ENCODE peak calls at places on chromosomes 6 and 20, in eight cellular contexts. R is tibial nerve; D is WERI-Rb-1; G is A549; N is CD4-positive, alpha-beta T cell; Y is transverse colon; A is prostate gland; P is uterus. L is an unnamed sample.

GRCh38 chr20:13613917-13614316 is 24.8 kb downstream of the TASP1 start:
- DNase-seq in P (no peak), R (no peak), D (no peak), A (no peak), N (no peak), G (no peak), Y (no peak), L (no peak)

GRCh38 chr6:52725133-52725529 is 38.1 kb downstream of the GSTA2 start:
- DNase-seq in Y (peak), P (no peak), R (no peak), A (peak), G (no peak), N (no peak), D (no peak), L (no peak)

GRCh38 chr20:10731190-10731955 is 57.6 kb upstream of the JAG1 start:
- DNase-seq in A (no peak), R (no peak), D (no peak), G (no peak), P (no peak), N (no peak), Y (no peak), L (no peak)

GRCh38 chr6:147371325-147371724 is 137.2 kb upstream of the SAMD5 start:
- DNase-seq in D (no peak), G (no peak), A (no peak), Y (no peak), P (no peak), R (no peak), N (no peak), L (no peak)

GRCh38 chr6:44269921-44270525 is at the start of gene TMEM151B:
- DNase-seq in R (no peak), A (no peak), N (no peak), P (no peak), D (peak), Y (no peak), G (no peak), L (no peak)

GRCh38 chr6:129607581-129608186 is 102.3 kb downstream of the ARHGAP18 start:
- DNase-seq in P (no peak), G (no peak), N (no peak), D (no peak), Y (no peak), R (no peak), A (no peak), L (no peak)

GRCh38 chr6:162443101-162443500 is 284.5 kb downstream of the PRKN start:
- DNase-seq in P (no peak), G (no peak), A (no peak), Y (no peak), R (no peak), D (no peak), N (no peak), L (no peak)

GRCh38 chr20:37071481-37071911 is 24.3 kb downstream of the RBL1 start:
- DNase-seq in D (no peak), Y (no peak), G (no peak), R (no peak), A (no peak), N (no peak), P (no peak), L (no peak)

GRCh38 chr6:142478117-142478516 is 176.3 kb downstream of the ADGRG6 start:
- DNase-seq in N (no peak), P (no peak), G (no peak), D (peak), R (no peak), A (no peak), Y (no peak), L (no peak)

GRCh38 chr20:44967207-44967807 is 995 bp downstream of the STK4 start:
- DNase-seq in G (no peak), D (no peak), Y (peak), R (no peak), P (no peak), A (no peak), N (no peak), L (no peak)

GRCh38 chr6:150684715-150685459 is 85.2 kb downstream of the PLEKHG1 start:
- DNase-seq in P (no peak), A (no peak), N (no peak), R (no peak), Y (peak), D (no peak), G (no peak), L (no peak)

GRCh38 chr6:158408552-158409130 is 96.4 kb downstream of the TULP4 start:
- DNase-seq in N (no peak), Y (no peak), R (peak), D (no peak), A (no peak), P (peak), G (no peak), L (no peak)

GRCh38 chr6:47438481-47439347 is 38.9 kb upstream of the CD2AP start:
- DNase-seq in A (no peak), N (no peak), Y (no peak), R (peak), G (no peak), P (no peak), D (no peak), L (no peak)

GRCh38 chr20:32354592-32355416 is 3.3 kb upstream of the ASXL1 start:
- DNase-seq in G (peak), N (no peak), D (no peak), Y (no peak), A (no peak), R (no peak), P (no peak), L (no peak)

GRCh38 chr6:158642805-158643489 is 1.6 kb downstream of the DYNLT1 start:
- DNase-seq in N (no peak), A (no peak), P (no peak), Y (no peak), G (no peak), D (no peak), R (no peak), L (no peak)

GRCh38 chr20:60306105-60306504 is 347.9 kb downstream of the CDH26 start:
- DNase-seq in G (no peak), Y (no peak), D (no peak), A (no peak), N (no peak), P (no peak), R (no peak), L (no peak)

GRCh38 chr6:41231246-41231645 is 3.1 kb downstream of the TREML4 start:
- DNase-seq in Y (no peak), P (no peak), A (no peak), R (no peak), D (no peak), G (no peak), N (no peak), L (no peak)

DNA sequence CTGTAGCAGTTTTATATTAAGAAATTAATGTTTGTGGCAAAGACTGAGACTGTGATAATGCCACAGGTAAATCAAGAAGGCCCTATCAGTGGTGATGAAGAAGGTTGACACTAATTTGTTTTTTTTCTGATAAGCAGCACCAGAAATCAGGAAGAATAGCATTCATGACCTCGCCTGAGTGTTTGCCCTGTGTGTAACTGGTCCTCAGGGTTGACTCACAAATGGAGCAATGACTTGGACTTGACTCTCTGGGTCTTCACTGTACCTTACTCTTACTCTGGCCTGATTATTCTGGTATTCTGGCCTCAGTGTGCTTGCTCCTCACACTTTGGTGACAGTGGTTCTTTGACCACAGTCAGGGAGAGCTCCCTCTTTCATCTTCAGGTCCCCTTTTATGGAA is 243.9 kb downstream of the HAO1 start:
- DNase-seq in D (no peak), P (no peak), R (no peak), N (no peak), G (no peak), A (no peak), Y (no peak), L (no peak)
- H3K27ac ChIP-seq in D (no peak), P (no peak), R (no peak), N (no peak), G (no peak), A (no peak), Y (no peak), L (no peak)

GRCh38 chr6:113858605-113859348 is 1.6 kb downstream of the MARCKS start:
- DNase-seq in G (peak), A (peak), P (peak), D (peak), N (peak), R (peak), Y (peak), L (no peak)

GRCh38 chr6:113858067-113858604 is 991 bp downstream of the MARCKS start:
- DNase-seq in A (peak), R (peak), Y (peak), P (peak), G (peak), N (no peak), D (peak), L (no peak)

GRCh38 chr6:113857565-113858066 is 471 bp downstream of the MARCKS start:
- DNase-seq in N (no peak), Y (peak), G (peak), P (peak), A (no peak), D (peak), R (peak), L (no peak)

GRCh38 chr6:113860165-113860955 is 3.2 kb downstream of the MARCKS start:
- DNase-seq in A (peak), Y (peak), D (peak), R (peak), P (peak), N (no peak), G (no peak), L (no peak)

DNA sequence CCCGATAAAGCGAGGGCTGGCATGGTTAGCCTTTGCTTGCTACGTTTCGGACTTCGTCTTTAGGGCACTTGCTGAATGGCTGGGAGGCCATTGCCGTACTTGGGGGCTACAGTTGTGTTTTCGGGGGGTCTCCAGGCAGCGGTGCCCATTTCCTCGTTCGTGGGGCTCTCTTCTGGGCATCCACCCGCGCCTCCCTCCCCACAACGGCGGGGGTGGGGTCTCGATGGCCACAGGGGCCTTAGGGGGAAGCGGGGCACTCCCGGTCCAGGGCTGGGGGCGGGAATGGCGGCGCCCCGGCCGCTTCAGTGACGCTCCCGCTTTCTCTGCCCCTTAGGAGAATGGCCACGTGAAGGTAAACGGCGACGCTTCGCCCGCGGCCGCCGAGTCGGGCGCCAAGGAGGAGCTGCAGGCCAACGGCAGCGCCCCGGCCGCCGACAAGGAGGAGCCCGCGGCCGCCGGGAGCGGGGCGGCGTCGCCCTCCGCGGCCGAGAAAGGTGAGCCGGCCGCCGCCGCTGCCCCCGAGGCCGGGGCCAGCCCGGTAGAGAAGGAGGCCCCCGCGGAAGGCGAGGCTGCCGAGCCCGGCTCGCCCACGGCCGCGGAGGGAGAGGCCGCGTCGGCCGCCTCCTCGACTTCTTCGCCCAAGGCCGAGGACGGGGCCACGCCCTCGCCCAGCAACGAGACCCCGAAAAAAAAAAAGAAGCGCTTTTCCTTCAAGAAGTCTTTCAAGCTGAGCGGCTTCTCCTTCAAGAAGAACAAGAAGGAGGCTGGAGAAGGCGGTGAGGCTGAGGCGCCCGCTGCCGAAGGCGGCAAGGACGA is 2.4 kb downstream of the MARCKS start:
- DNase-seq in A (peak), D (peak), N (no peak), Y (peak), G (no peak), R (peak), P (peak), L (no peak)
- H3K27ac ChIP-seq in A (peak), D (peak), N (no peak), Y (peak), G (peak), R (peak), P (peak), L (no peak)

GRCh38 chr6:166495487-166496314 is 90.8 kb downstream of the RAMACL start:
- DNase-seq in P (no peak), D (no peak), R (no peak), G (no peak), Y (no peak), A (no peak), N (no peak), L (no peak)
- H3K27ac ChIP-seq in P (no peak), D (no peak), R (peak), G (no peak), Y (no peak), A (no peak), N (no peak), L (no peak)

GRCh38 chr6:134230087-134230717 is 87.7 kb downstream of the SGK1 start:
- DNase-seq in D (peak), G (no peak), Y (no peak), R (no peak), N (no peak), A (no peak), P (no peak), L (no peak)
- H3K27ac ChIP-seq in D (peak), G (no peak), Y (no peak), R (no peak), N (no peak), A (no peak), P (no peak), L (no peak)